ENCODE peak calls at places on chromosomes 4 and X, in five cellular contexts. One of them, this sample, is unnamed.
A peak's percentile ranks its signal among the peaks of the same experiment; 100 is the strongest.

GRCh38 chrX:151729056-151729725 is 5.4 kb upstream of the CNGA2 start:
- DNase-seq in IMR-90: no peak
- DNase-seq in H1: no peak
- DNase-seq in mesenchymal stem cell: no peak
- DNase-seq in neuronal stem cell: no peak
- DNase-seq in this sample: no peak

GRCh38 chr4:174314770-174315169 is 31.1 kb downstream of the CEP44 start:
- DNase-seq in neuronal stem cell: no peak
- DNase-seq in mesenchymal stem cell: peak; percentile 85
- DNase-seq in IMR-90: peak; percentile 65
- DNase-seq in H1: peak; percentile 3
- DNase-seq in this sample: peak; percentile 8

GRCh38 chrX:130413415-130413814 is 11.6 kb downstream of the RBMX2 start:
- DNase-seq in mesenchymal stem cell: peak; percentile 44
- DNase-seq in neuronal stem cell: no peak
- DNase-seq in H1: no peak
- DNase-seq in IMR-90: no peak
- DNase-seq in this sample: no peak

GRCh38 chrX:148609766-148610698 is 109.6 kb downstream of the AFF2 start:
- DNase-seq in neuronal stem cell: peak; percentile 9
- DNase-seq in IMR-90: no peak
- DNase-seq in H1: peak; percentile 7
- DNase-seq in mesenchymal stem cell: no peak
- DNase-seq in this sample: no peak

GRCh38 chr4:173214661-173215060 is 46.0 kb downstream of the GALNT7 start:
- DNase-seq in neuronal stem cell: no peak
- DNase-seq in mesenchymal stem cell: no peak
- DNase-seq in IMR-90: peak; percentile 17
- DNase-seq in H1: no peak
- DNase-seq in this sample: no peak

GRCh38 chr4:100651499-100652165 is 133.8 kb upstream of the EMCN start:
- DNase-seq in mesenchymal stem cell: no peak
- DNase-seq in IMR-90: no peak
- DNase-seq in neuronal stem cell: no peak
- DNase-seq in H1: no peak
- DNase-seq in this sample: peak; percentile 10

GRCh38 chr4:174012135-174012923 is 271.1 kb downstream of the FBXO8 start:
- DNase-seq in mesenchymal stem cell: peak; percentile 57
- DNase-seq in H1: no peak
- DNase-seq in neuronal stem cell: no peak
- DNase-seq in IMR-90: no peak
- DNase-seq in this sample: peak; percentile 13

GRCh38 chrX:136147320-136147901 is at the start of gene FHL1:
- DNase-seq in IMR-90: peak; percentile 12
- DNase-seq in neuronal stem cell: peak; percentile 32
- DNase-seq in H1: no peak
- DNase-seq in mesenchymal stem cell: peak; percentile 50
- DNase-seq in this sample: no peak

GRCh38 chr4:186132577-186133277 is 28.2 kb downstream of the FAM149A start:
- DNase-seq in neuronal stem cell: peak; percentile 47
- DNase-seq in H1: peak; percentile 34
- DNase-seq in IMR-90: peak; percentile 22
- DNase-seq in mesenchymal stem cell: peak; percentile 38
- DNase-seq in this sample: peak; percentile 49

GRCh38 chrX:130719399-130719798 is 183.6 kb downstream of the ENOX2 start:
- DNase-seq in neuronal stem cell: no peak
- DNase-seq in H1: no peak
- DNase-seq in IMR-90: no peak
- DNase-seq in mesenchymal stem cell: no peak
- DNase-seq in this sample: no peak

GRCh38 chr4:38980903-38981676 is 51.1 kb downstream of the TMEM156 start:
- DNase-seq in IMR-90: peak; percentile 93
- DNase-seq in mesenchymal stem cell: peak; percentile 87
- DNase-seq in neuronal stem cell: no peak
- DNase-seq in H1: no peak
- DNase-seq in this sample: no peak

GRCh38 chr4:147157860-147158701 is 212.4 kb upstream of the TTC29 start:
- DNase-seq in neuronal stem cell: peak; percentile 49
- DNase-seq in mesenchymal stem cell: peak; percentile 44
- DNase-seq in H1: no peak
- DNase-seq in IMR-90: peak; percentile 20
- DNase-seq in this sample: no peak

GRCh38 chrX:155888139-155888538 is 7.0 kb downstream of the VAMP7 start:
- DNase-seq in neuronal stem cell: no peak
- DNase-seq in IMR-90: peak; percentile 87
- DNase-seq in mesenchymal stem cell: peak; percentile 72
- DNase-seq in H1: no peak
- DNase-seq in this sample: no peak

GRCh38 chr4:182188622-182189021 is 54.6 kb upstream of the TENM3 start:
- DNase-seq in neuronal stem cell: no peak
- DNase-seq in IMR-90: peak; percentile 54
- DNase-seq in mesenchymal stem cell: no peak
- DNase-seq in H1: no peak
- DNase-seq in this sample: no peak

GRCh38 chrX:48966796-48967579 is 4.7 kb downstream of the KCND1 start:
- DNase-seq in neuronal stem cell: no peak
- DNase-seq in mesenchymal stem cell: peak; percentile 33
- DNase-seq in IMR-90: peak; percentile 55
- DNase-seq in H1: no peak
- DNase-seq in this sample: no peak

GRCh38 chr4:16684083-16684482 is 214.4 kb downstream of the LDB2 start:
- DNase-seq in neuronal stem cell: no peak
- DNase-seq in IMR-90: peak; percentile 91
- DNase-seq in mesenchymal stem cell: peak; percentile 89
- DNase-seq in H1: no peak
- DNase-seq in this sample: no peak

GRCh38 chr4:2804973-2805501 is 12.2 kb downstream of the SH3BP2 start:
- DNase-seq in neuronal stem cell: no peak
- DNase-seq in IMR-90: no peak
- DNase-seq in mesenchymal stem cell: no peak
- DNase-seq in H1: no peak
- DNase-seq in this sample: no peak
- H3K4me3 ChIP-seq in neuronal stem cell: no peak overlapping the region
- H3K4me3 ChIP-seq in IMR-90: no peak overlapping the region
- H3K4me3 ChIP-seq in mesenchymal stem cell: no peak overlapping the region
- H3K4me3 ChIP-seq in H1: no peak overlapping the region
- H3K4me3 ChIP-seq in this sample: no peak overlapping the region

DNA sequence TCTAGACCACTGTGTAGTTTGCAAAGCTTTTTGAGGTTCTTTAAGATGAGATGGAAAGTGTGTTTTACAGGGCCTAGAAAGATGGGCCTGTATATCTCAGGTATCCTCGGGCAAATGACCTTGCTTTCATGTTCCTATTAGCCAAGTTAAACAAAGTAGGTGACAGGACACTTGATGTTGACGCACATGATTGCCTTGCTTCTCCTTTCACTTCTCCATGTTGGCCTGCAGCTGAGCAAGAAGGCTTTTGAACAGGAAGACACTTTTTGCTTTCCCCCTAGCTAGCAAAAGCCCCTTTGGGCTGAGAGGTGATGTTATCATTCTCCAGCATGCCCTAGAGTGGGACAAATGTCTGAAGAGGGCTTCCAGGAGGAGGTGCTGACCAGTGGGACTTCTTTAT is 202.1 kb downstream of the GPC3 start:
- DNase-seq in neuronal stem cell: no peak
- DNase-seq in IMR-90: no peak
- DNase-seq in mesenchymal stem cell: no peak
- DNase-seq in H1: no peak
- DNase-seq in this sample: no peak
- H3K4me1 ChIP-seq in neuronal stem cell: peaks cover 13% of the 10 kb centered on the region
- H3K4me1 ChIP-seq in IMR-90: no peaks in the 10 kb centered on the region
- H3K4me1 ChIP-seq in mesenchymal stem cell: no peaks in the 10 kb centered on the region
- H3K4me1 ChIP-seq in H1: peaks cover 6% of the 10 kb centered on the region
- H3K4me1 ChIP-seq in this sample: no peaks in the 10 kb centered on the region

DNA sequence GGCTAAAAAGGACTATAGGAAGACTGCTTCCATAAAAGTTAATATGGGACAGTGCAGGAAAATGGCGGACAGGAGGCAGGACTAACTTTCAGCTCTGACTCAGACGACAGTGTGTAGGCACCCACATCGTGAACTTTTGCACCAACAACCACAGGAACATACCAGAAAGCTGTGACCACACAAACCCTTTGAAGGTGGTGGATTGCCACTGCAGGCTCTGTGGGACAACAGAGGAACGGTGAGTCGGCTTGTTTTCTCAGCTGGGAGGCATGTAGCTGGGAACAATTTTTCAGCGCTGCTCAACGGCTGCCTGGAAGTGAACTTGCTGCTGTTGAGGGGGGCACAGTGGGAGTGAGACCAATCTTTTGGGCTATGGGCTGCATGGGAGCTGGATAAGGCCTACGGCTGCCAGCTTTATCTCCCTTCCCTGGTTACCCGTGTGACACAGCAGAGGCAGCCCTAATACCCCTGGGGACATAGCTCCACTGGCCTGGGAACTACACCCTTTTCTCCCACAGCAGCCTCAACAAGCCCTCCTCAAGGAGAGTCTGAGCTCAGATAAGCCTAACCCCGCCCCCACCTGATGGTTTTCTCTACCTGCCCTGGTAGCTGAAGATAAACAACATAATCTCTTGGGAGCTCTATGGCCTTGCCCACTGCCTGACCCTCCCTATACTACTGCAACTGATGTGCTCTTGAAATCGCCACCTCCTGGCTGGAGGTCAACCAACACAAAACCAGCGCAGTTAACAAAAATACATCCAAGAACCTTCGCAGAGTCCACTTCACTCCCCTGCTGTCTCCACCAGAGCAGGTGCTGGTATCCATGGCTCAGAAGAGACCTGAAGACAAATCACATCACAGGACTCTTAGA is 1537.0 kb downstream of the C4orf33 start:
- DNase-seq in neuronal stem cell: no peak
- DNase-seq in H1: no peak
- DNase-seq in mesenchymal stem cell: no peak
- DNase-seq in IMR-90: no peak
- DNase-seq in this sample: no peak
- H4K91ac ChIP-seq in neuronal stem cell: no peak overlapping the region
- H4K91ac ChIP-seq in H1: no peak overlapping the region
- H4K91ac ChIP-seq in mesenchymal stem cell: no peak overlapping the region
- H4K91ac ChIP-seq in IMR-90: no peak overlapping the region
- H4K91ac ChIP-seq in this sample: no peak overlapping the region

GRCh38 chrX:45699158-45699557 is 498.5 kb upstream of the DIPK2B start:
- DNase-seq in neuronal stem cell: no peak
- DNase-seq in H1: no peak
- DNase-seq in IMR-90: peak; percentile 62
- DNase-seq in mesenchymal stem cell: no peak
- DNase-seq in this sample: no peak

GRCh38 chrX:45697591-45697990 is 496.9 kb upstream of the DIPK2B start:
- DNase-seq in neuronal stem cell: no peak
- DNase-seq in H1: no peak
- DNase-seq in IMR-90: peak; percentile 90
- DNase-seq in mesenchymal stem cell: peak; percentile 72
- DNase-seq in this sample: no peak

DNA sequence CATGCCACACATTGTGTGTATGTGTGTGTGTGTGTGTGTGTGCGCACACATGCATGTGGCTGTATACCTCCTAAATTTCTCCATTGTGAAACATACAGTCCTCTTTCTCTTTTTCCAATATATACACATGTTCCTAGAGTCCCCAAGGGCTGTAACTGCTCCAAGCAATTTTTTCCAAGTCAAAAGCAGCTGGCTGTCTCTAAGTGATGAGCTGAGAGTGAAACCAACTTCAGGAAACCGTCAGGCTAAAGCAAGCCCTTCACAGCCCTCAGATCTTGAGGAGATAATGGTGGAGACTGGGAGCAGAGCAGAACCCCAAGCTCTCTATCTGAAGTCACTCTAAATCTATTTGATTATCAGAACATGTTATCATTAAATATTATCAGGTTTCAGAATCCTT is 496.1 kb upstream of the DIPK2B start:
- DNase-seq in IMR-90: no peak
- DNase-seq in mesenchymal stem cell: peak; percentile 46
- DNase-seq in H1: no peak
- DNase-seq in neuronal stem cell: no peak
- DNase-seq in this sample: no peak
- H3K4me3 ChIP-seq in IMR-90: no peak overlapping the region
- H3K4me3 ChIP-seq in mesenchymal stem cell: no peak overlapping the region
- H3K4me3 ChIP-seq in H1: no peak overlapping the region
- H3K4me3 ChIP-seq in neuronal stem cell: no peak overlapping the region
- H3K4me3 ChIP-seq in this sample: no peak overlapping the region

GRCh38 chr4:152700151-152700550 is 20.4 kb upstream of the TMEM154 start:
- DNase-seq in IMR-90: no peak
- DNase-seq in H1: no peak
- DNase-seq in mesenchymal stem cell: no peak
- DNase-seq in neuronal stem cell: no peak
- DNase-seq in this sample: no peak
- H3K4me1 ChIP-seq in IMR-90: no peaks in the 10 kb centered on the region
- H3K4me1 ChIP-seq in H1: peaks cover 15% of the 10 kb centered on the region
- H3K4me1 ChIP-seq in mesenchymal stem cell: peaks cover 2% of the 10 kb centered on the region
- H3K4me1 ChIP-seq in neuronal stem cell: peaks cover 5% of the 10 kb centered on the region
- H3K4me1 ChIP-seq in this sample: peaks cover 4% of the 10 kb centered on the region

GRCh38 chr4:10001757-10002156 is 19.5 kb downstream of the SLC2A9 start:
- DNase-seq in mesenchymal stem cell: no peak
- DNase-seq in H1: no peak
- DNase-seq in neuronal stem cell: no peak
- DNase-seq in IMR-90: no peak
- DNase-seq in this sample: no peak

GRCh38 chr4:9994246-9994847 is 26.9 kb downstream of the SLC2A9 start:
- DNase-seq in mesenchymal stem cell: no peak
- DNase-seq in IMR-90: no peak
- DNase-seq in neuronal stem cell: no peak
- DNase-seq in H1: no peak
- DNase-seq in this sample: no peak

GRCh38 chr4:9999956-10000551 is 21.2 kb downstream of the SLC2A9 start:
- DNase-seq in IMR-90: peak; percentile 17
- DNase-seq in mesenchymal stem cell: no peak
- DNase-seq in neuronal stem cell: no peak
- DNase-seq in H1: no peak
- DNase-seq in this sample: peak; percentile 84

GRCh38 chr4:9996319-9997110 is 24.8 kb downstream of the SLC2A9 start:
- DNase-seq in H1: no peak
- DNase-seq in neuronal stem cell: no peak
- DNase-seq in IMR-90: peak; percentile 45
- DNase-seq in mesenchymal stem cell: peak; percentile 9
- DNase-seq in this sample: no peak

GRCh38 chr4:9997881-9998280 is 23.4 kb downstream of the SLC2A9 start:
- DNase-seq in IMR-90: no peak
- DNase-seq in mesenchymal stem cell: no peak
- DNase-seq in neuronal stem cell: no peak
- DNase-seq in H1: no peak
- DNase-seq in this sample: no peak
- H4K91ac ChIP-seq in IMR-90: no peak overlapping the region
- H4K91ac ChIP-seq in mesenchymal stem cell: no peak overlapping the region
- H4K91ac ChIP-seq in neuronal stem cell: no peak overlapping the region
- H4K91ac ChIP-seq in H1: no peak overlapping the region
- H4K91ac ChIP-seq in this sample: no peak overlapping the region

This sample was measured in trophoblast cell.